ENCODE peak calls at places on chromosomes 4 and X, in four cellular contexts. J, N, L and H are unnamed samples.

GRCh38 chrX:47629419-47630210 is at the start of gene CFP:
- DNase-seq in J (peak; percentile 40), N (no peak), L (no peak), H (peak; percentile 65)

GRCh38 chr4:98606879-98607278 is 51.5 kb downstream of the TSPAN5 start:
- DNase-seq in J (no peak), N (no peak), L (no peak), H (no peak)

GRCh38 chr4:146550161-146550560 is 28.4 kb upstream of the SLC10A7 start:
- DNase-seq in J (no peak), N (no peak), L (no peak), H (no peak)

GRCh38 chr4:73311428-73311827 is 52.8 kb upstream of the ANKRD17 start:
- DNase-seq in J (peak; percentile 48), N (no peak), L (peak; percentile 30), H (peak; percentile 11)

GRCh38 chrX:107710617-107711391 is 64.8 kb downstream of the TSC22D3 start:
- DNase-seq in J (peak; percentile 73), N (peak; percentile 56), L (peak; percentile 94), H (peak; percentile 91)

GRCh38 chr4:128573781-128574508 is 235.6 kb upstream of the JADE1 start:
- DNase-seq in J (no peak), N (no peak), L (peak; percentile 46), H (peak; percentile 89)

GRCh38 chr4:150950657-150951056 is 64.4 kb downstream of the LRBA start:
- DNase-seq in J (no peak), N (no peak), L (no peak), H (no peak)

GRCh38 chr4:101158507-101158906 is 188.8 kb downstream of the PPP3CA start:
- DNase-seq in J (no peak), N (no peak), L (no peak), H (no peak)

DNA sequence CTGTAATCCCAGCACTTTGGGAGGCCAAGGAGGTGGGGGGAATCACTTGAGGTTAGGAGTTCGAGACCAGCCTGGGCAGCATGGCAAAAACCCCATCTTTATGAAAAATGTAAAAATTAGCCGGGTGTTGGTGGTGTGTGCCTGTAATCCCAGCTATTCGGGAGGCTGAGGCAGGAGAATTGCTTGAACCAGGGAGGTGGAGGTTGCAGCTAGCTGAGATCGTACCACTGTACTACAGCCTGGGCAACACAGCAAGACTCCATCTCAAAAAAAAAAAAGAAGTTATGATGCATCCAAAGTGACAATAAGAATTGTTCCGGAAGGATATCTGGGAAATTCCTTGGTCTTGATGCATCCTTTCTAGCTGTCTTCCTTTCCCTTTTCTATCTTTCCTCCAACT is 7.3 kb downstream of the NOCT start:
- DNase-seq in J (no peak), N (no peak), L (no peak), H (no peak)
- H3K79me2 ChIP-seq in J (peaks cover 95% of the 10 kb centered on the region), N (peaks cover 94% of the 10 kb centered on the region), L (peaks cover 93% of the 10 kb centered on the region), H (peaks cover 87% of the 10 kb centered on the region)

DNA sequence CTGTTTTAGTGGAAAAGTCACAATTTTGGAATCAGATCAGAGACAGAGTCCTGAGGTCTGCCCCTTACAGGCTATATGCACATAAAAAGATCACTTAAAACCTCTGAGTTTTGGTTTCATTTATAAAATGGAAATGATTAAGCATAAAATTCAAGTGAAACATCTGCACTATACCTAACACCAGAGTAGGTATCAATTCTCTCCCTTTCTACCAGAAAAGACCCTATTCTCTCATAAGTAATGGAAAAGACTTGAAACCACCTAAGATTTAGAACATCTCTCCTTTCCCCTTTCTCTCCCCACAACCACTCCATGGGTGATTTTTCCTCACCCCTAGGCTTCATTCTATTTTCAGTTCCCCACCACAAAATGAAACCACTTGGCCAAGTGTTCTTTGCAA is 907 bp downstream of the LHFPL1 start:
- DNase-seq in J (no peak), N (no peak), L (no peak), H (no peak)
- H3K4me3 ChIP-seq in J (peak overlapping the region; percentile 72), N (peak overlapping the region; percentile 54), L (no peak overlapping the region), H (no peak overlapping the region)

DNA sequence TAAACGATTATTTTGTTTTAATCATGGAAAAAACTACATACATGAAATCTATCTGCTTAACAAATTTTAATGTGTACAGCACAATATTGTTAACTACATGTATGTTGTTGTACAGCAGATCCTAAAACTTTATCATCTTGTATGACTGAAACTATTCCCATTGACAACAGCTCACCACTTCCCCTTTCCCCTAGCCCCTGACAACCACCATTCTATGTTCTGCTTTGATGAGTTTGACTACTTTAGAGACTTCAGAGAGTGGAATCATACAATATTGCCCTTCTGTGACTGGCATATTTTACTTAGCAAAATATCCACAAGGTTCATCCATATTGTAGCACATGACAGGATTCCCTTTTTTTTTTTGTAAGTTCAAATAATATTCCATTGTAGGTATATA is 185.9 kb downstream of the CFAP299 start:
- DNase-seq in J (peak; percentile 63), N (no peak), L (no peak), H (no peak)
- H3K79me2 ChIP-seq in J (no peaks in the 10 kb centered on the region), N (no peaks in the 10 kb centered on the region), L (no peaks in the 10 kb centered on the region), H (no peaks in the 10 kb centered on the region)

DNA sequence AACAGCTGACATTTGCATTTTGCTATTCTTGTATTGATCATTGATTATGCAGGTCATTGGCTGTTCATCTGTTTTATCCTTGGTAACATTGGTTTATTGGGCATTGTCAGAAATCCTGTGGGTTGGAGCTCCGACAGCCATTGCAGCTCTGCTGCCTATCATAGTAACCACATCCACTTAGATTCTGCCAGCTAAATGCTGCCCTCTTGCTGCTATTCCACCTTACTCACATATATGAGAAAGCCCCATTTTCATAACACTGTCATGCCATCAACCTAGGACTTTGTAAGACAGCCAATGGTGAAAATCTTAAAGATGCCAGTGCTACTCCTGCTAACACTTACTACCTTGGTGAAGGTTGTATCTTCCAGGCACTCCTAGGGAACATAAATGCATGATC is 187.3 kb upstream of the CXCL13 start:
- DNase-seq in J (peak; percentile 5), N (no peak), L (peak; percentile 36), H (peak; percentile 36)
- H3K4me3 ChIP-seq in J (no peak overlapping the region), N (no peak overlapping the region), L (no peak overlapping the region), H (no peak overlapping the region)

GRCh38 chr4:20462426-20463175 is 210.9 kb downstream of the SLIT2 start:
- DNase-seq in J (no peak), N (no peak), L (no peak), H (no peak)

GRCh38 chr4:20464381-20464780 is 212.7 kb downstream of the SLIT2 start:
- DNase-seq in J (no peak), N (no peak), L (peak; percentile 6), H (no peak)

DNA sequence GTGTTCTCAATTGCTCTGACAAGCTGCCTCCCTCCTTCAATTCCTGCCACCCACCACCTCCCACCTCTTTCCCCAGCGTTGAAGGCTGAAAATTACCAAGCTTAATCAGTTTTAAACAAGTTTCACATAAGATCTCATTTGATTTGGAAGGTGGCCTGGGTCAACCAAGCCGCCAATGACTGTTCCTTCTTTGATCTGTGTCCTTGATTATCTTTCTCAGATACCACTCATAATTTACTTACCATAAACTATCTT is 211.4 kb downstream of the SLIT2 start:
- DNase-seq in J (no peak), N (no peak), L (no peak), H (no peak)
- H3K79me2 ChIP-seq in J (no peaks in the 10 kb centered on the region), N (no peaks in the 10 kb centered on the region), L (peaks cover 3% of the 10 kb centered on the region), H (no peaks in the 10 kb centered on the region)

GRCh38 chr4:75623036-75623435 is 7.3 kb downstream of the CDKL2 start:
- DNase-seq in J (no peak), N (no peak), L (no peak), H (no peak)
- H3K4me3 ChIP-seq in J (no peak overlapping the region), N (no peak overlapping the region), L (no peak overlapping the region), H (no peak overlapping the region)

DNA sequence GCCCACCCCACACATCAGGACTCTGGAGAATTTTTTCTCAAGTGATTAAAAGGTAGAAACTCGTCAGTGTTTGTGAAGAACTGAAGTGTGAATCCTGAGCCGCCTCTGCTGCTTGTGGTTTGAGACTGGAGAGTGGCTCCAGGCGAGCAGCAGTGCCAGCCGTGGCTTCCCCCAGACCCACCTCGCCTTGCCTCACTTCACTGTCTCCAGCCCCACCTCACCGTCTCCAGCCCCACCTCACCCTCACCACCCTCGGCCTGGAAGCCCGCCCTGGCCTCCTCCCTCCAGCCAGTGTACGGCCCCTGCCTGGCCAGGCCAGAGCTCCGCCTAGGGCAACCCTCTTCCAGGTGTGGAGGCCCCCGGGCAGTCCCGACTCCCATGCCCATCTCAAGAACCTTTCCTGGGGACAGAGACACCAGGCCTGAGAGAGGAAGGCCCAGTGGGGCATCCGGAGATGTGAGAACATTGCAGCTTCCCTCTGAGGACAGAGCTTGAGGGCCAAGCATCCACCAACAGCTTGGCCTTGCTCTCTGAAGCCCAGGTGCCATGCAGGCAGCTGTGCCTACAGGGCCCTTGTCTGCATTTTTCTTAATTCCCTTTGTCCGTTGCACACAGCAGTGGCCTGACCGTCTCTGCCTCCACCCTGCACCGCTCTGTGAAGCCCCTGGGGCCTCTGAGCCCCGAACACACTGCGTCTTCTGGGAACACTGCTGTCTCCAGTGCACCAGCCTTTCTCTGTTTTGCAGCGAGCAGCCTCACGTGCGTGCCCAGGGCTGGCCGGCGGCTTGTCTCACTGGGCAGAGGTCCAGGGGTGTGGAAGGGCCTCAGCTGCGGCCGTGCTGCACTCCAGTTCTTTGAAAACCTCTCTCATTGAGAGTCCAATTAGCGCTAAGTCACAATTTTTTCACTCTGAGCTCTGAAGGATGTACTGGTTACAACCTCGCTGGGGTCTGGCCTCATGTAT is 13.8 kb downstream of the SH3BP2 start:
- DNase-seq in J (no peak), N (no peak), L (no peak), H (no peak)
- H3K79me2 ChIP-seq in J (no peaks in the 10 kb centered on the region), N (no peaks in the 10 kb centered on the region), L (peaks cover 19% of the 10 kb centered on the region), H (no peaks in the 10 kb centered on the region)

GRCh38 chr4:38241541-38241940 is 281.3 kb downstream of the PTTG2 start:
- DNase-seq in J (no peak), N (no peak), L (no peak), H (no peak)

GRCh38 chr4:38242822-38243384 is 282.7 kb downstream of the PTTG2 start:
- DNase-seq in J (no peak), N (no peak), L (no peak), H (peak; percentile 56)

GRCh38 chr4:38242110-38242509 is 281.9 kb downstream of the PTTG2 start:
- DNase-seq in J (no peak), N (no peak), L (no peak), H (no peak)

GRCh38 chr4:38243385-38244053 is 283.3 kb downstream of the PTTG2 start:
- DNase-seq in J (no peak), N (no peak), L (peak; percentile 52), H (no peak)
- H3K4me3 ChIP-seq in J (no peak overlapping the region), N (no peak overlapping the region), L (no peak overlapping the region), H (no peak overlapping the region)